ENCODE peak calls at places on chromosomes 6 and 20, in five cellular contexts. U is fibroblast of lung, R is GM23248, O is PC-9, W is H9. K is an unnamed sample. For H3K9me3, the result is how much of the 10 kb centered on the place peaks cover.

GRCh38 chr6:75409928-75410327 is 83.7 kb downstream of the FILIP1 start:
- DNase-seq in U (peak), R (peak), O (no peak), W (no peak), K (no peak)

GRCh38 chr6:28137458-28138020 is 4.1 kb upstream of the ZKSCAN8 start:
- DNase-seq in U (peak), R (peak), O (no peak), W (no peak), K (peak)

GRCh38 chr20:54491443-54491842 is 16.1 kb downstream of the DOK5 start:
- DNase-seq in U (no peak), R (no peak), O (no peak), W (no peak), K (no peak)

GRCh38 chr6:14721103-14721758 is 524.6 kb upstream of the JARID2 start:
- DNase-seq in U (peak), R (peak), O (peak), W (no peak), K (no peak)

GRCh38 chr20:7196481-7196880 is 429.0 kb downstream of the BMP2 start:
- DNase-seq in U (peak), R (peak), O (no peak), W (no peak), K (no peak)

GRCh38 chr6:22651731-22652130 is 82.4 kb downstream of the HDGFL1 start:
- DNase-seq in U (no peak), R (no peak), O (no peak), W (no peak), K (no peak)

GRCh38 chr6:32092760-32093497 is 16.2 kb downstream of the TNXB start:
- DNase-seq in U (peak), R (peak), O (no peak), W (no peak), K (no peak)

GRCh38 chr6:70860044-70860443 is 96.8 kb downstream of the B3GAT2 start:
- DNase-seq in U (peak), R (peak), O (no peak), W (no peak), K (no peak)

GRCh38 chr20:63164681-63165537 is 51.0 kb downstream of the YTHDF1 start:
- DNase-seq in U (no peak), R (no peak), O (no peak), W (no peak), K (no peak)

GRCh38 chr6:3244003-3244831 is 14.5 kb upstream of the PSMG4 start:
- DNase-seq in U (no peak), R (no peak), O (no peak), W (no peak), K (no peak)

GRCh38 chr6:26087284-26088115 is at the start of gene HFE:
- DNase-seq in U (peak), R (peak), O (peak), W (peak), K (peak)

GRCh38 chr6:41286544-41287346 is at the start of gene TREM1:
- DNase-seq in U (no peak), R (peak), O (no peak), W (no peak), K (no peak)

GRCh38 chr6:169965657-169966311 is 214.4 kb downstream of the ERMARD start:
- DNase-seq in U (no peak), R (no peak), O (no peak), W (no peak), K (no peak)

GRCh38 chr6:69097948-69098347 is 462.9 kb downstream of the ADGRB3 start:
- DNase-seq in U (no peak), R (no peak), O (no peak), W (no peak), K (no peak)

GRCh38 chr20:53774487-53775203 is 181.0 kb upstream of the ZNF217 start:
- DNase-seq in U (peak), R (peak), O (peak), W (no peak), K (no peak)

GRCh38 chr6:13453771-13454251 is 33.6 kb downstream of the GFOD1 start:
- DNase-seq in U (peak), R (peak), O (peak), W (no peak), K (no peak)

GRCh38 chr6:33914519-33915120 is 110.8 kb upstream of the MLN start:
- DNase-seq in U (no peak), R (no peak), O (no peak), W (no peak), K (peak)

GRCh38 chr6:80872194-80872950 is 765.9 kb downstream of the BCKDHB start:
- DNase-seq in U (no peak), R (peak), O (no peak), W (no peak), K (no peak)

DNA sequence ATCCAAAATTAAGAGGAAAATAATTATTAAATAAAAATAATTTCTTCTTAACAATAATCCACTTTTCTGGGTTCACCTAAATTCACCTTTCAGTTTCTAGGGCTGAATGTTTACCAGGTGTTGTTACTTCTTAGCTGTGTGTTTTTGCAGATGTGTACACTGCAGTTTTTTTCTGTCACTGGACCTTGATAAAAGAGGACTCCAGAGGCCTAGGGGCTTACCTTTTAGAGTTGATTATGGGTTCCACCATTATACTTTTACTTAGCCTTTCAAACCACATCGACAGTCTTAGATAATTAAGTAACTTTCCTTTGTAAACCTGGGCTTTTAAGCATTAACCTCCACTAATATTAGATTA is 766.5 kb downstream of the BCKDHB start:
- DNase-seq in U (no peak), R (no peak), O (no peak), W (no peak), K (no peak)
- H3K9me3 ChIP-seq in U (under half), R (under half), O (under half), W (under half), K (under half)

DNA sequence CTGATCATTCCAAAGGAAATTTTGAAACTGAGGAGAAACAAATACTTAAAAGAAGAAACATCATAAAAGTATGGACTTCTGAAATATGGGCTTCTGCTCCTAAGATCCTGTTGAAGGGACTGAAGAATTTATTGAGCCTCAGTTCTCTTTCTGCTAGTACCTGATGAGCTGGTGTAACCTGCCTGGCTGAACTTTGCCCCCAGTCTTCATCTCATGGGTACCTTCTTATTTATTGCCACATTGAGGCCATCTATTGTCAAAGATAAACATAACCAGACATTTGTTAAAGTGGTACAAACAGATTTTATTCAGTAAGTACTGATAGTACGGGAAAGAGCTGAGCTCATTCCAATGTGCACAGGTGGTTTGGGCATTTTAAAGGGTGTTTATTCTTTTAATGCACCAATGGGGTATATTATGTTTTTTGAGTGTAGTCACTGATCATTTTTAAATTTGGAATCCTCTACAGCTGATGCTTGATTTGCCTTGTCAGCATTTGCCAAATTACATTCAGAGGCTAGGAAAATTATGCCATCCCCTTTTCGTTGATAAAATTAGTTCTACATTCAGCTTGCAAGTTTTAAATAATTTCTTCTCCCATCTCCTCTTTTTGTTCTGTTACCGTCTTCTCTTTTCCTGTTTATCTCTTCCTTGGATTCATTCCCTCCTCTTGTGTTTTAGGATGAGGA is 118.2 kb downstream of the PRIM2 start:
- DNase-seq in U (no peak), R (no peak), O (no peak), W (no peak), K (no peak)
- H3K4me2 ChIP-seq in U (no peak), R (no peak), O (no peak), W (no peak), K (no peak)

GRCh38 chr20:58524814-58525213 is 9.6 kb upstream of the APCDD1L start:
- DNase-seq in U (peak), R (peak), O (peak), W (peak), K (no peak)

GRCh38 chr20:58526411-58526810 is 11.2 kb upstream of the APCDD1L start:
- DNase-seq in U (no peak), R (no peak), O (no peak), W (no peak), K (no peak)

GRCh38 chr20:58531063-58531462 is 15.9 kb upstream of the APCDD1L start:
- DNase-seq in U (no peak), R (no peak), O (no peak), W (no peak), K (no peak)

GRCh38 chr20:58531657-58532056 is 16.5 kb upstream of the APCDD1L start:
- DNase-seq in U (no peak), R (no peak), O (no peak), W (no peak), K (no peak)

DNA sequence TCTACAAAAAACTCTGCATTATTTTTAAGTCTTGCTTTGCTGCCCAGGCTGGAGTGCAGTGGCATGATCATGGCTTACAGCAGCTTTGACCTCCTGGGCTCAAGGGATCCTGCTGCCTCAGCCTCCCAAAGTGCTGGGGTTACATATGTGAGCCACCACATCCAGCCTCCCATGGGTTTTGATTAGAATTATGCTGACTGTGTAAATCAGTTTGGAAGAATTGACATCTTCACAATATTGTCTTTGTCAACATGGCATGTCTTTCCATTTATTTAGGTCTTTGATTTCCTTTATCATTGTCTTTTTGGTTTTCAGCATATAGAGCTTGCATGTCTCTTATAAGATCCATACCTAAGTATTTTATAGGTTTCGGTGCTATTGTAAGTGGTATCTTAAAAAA is 13.2 kb upstream of the APCDD1L start:
- DNase-seq in U (no peak), R (no peak), O (no peak), W (no peak), K (no peak)
- H3K9me3 ChIP-seq in U (under half), R (under half), O (half or more), W (under half), K (under half)

GRCh38 chr20:14446446-14446845 is 109.0 kb upstream of the FLRT3 start:
- DNase-seq in U (no peak), R (peak), O (no peak), W (no peak), K (no peak)

GRCh38 chr20:14454296-14454695 is 116.9 kb upstream of the FLRT3 start:
- DNase-seq in U (no peak), R (no peak), O (no peak), W (no peak), K (no peak)

GRCh38 chr20:14449323-14449722 is 111.9 kb upstream of the FLRT3 start:
- DNase-seq in U (no peak), R (peak), O (peak), W (no peak), K (no peak)

GRCh38 chr20:14453259-14453658 is 115.8 kb upstream of the FLRT3 start:
- DNase-seq in U (no peak), R (no peak), O (no peak), W (no peak), K (no peak)

DNA sequence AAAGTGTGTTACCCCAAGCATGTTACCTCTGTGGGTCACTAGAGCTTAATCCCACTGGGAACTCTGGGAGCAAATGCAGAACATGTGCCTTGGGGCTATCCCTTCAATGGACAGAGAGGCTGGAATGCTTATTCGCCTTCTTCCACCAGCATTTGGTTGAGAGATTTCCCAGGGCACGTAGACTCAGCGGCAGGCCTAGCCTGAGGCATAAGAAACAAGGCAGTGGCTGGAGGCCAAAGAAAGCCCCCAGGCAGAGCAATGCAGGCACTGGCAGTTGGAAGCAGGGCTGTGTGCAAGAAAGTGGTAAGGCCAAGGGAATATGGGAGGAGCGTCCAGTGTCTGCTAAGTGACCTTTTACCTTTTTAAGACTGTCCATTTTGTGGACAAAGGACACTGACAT is 114.0 kb upstream of the FLRT3 start:
- DNase-seq in U (no peak), R (no peak), O (no peak), W (peak), K (no peak)
- H3K4me2 ChIP-seq in U (no peak), R (no peak), O (no peak), W (no peak), K (no peak)

GRCh38 chr20:34111057-34111711 is 859 bp downstream of the EIF2S2 start:
- DNase-seq in U (peak), R (peak), O (peak), W (no peak), K (peak)
- H3K9me3 ChIP-seq in U (under half), R (under half), O (under half), W (under half), K (under half)

DNA sequence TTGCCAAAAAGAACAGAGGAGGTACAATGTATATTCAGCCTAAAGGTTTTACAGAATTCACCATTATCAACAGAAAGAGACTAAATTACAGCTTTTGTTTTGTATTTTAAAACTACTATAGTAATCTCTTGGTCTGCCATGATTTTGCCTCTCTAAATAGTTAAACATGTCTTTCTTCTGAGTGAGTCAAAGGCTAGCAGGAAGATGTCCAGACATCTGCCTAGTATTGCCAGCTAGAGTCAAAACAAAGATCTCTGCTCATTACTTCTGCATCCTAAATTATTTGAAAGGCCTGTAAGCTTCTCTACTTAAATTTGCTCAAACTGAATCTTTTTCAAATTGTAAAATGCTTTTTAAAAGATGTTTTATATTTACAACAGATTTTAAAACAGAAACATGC is 8.8 kb downstream of the ASF1A start:
- DNase-seq in U (peak), R (peak), O (no peak), W (no peak), K (no peak)
- H3K4me2 ChIP-seq in U (no peak), R (peak), O (no peak), W (no peak), K (no peak)

K was measured in DND-41.